ENCODE peak calls at places on chromosomes 11 and 22, in six cellular contexts. V is PC-3, D is left lung, R is esophagus muscularis mucosa, F is heart left ventricle, X is IMR-90. Z is an unnamed sample.

GRCh38 chr11:62124186-62125113 is 639 bp downstream of the INCENP start:
- DNase-seq in V (peak; percentile 46), D (no peak), R (no peak), F (no peak), X (peak; percentile 52), Z (peak; percentile 37)

GRCh38 chr11:126061707-126062678 is 673 bp downstream of the CDON start:
- DNase-seq in V (peak; percentile 79), D (peak; percentile 83), R (no peak), F (peak; percentile 69), X (peak; percentile 5), Z (peak; percentile 50)

GRCh38 chr11:92751594-92751993 is 217.9 kb upstream of the MTNR1B start:
- DNase-seq in V (no peak), D (no peak), R (no peak), F (no peak), X (no peak), Z (peak; percentile 17)

GRCh38 chr11:56188602-56189001 is 12.2 kb downstream of the OR5J2 start:
- DNase-seq in V (no peak), D (no peak), R (no peak), F (no peak), X (no peak), Z (no peak)

GRCh38 chr11:62402226-62402625 is 16.6 kb upstream of the SCGB1A1 start:
- DNase-seq in V (no peak), D (peak; percentile 84), R (no peak), F (no peak), X (no peak), Z (peak; percentile 41)

GRCh38 chr22:28769394-28770085 is 3.0 kb upstream of the CCDC117 start:
- DNase-seq in V (no peak), D (no peak), R (no peak), F (no peak), X (no peak), Z (no peak)

GRCh38 chr11:71200172-71200716 is 52.1 kb downstream of the SHANK2 start:
- DNase-seq in V (peak; percentile 72), D (no peak), R (no peak), F (no peak), X (no peak), Z (no peak)

GRCh38 chr11:72191961-72192381 is at the start of gene FOLR1:
- DNase-seq in V (peak; percentile 44), D (no peak), R (no peak), F (no peak), X (no peak), Z (no peak)

GRCh38 chr11:64409278-64409677 is 50.3 kb downstream of the RPS6KA4 start:
- DNase-seq in V (no peak), D (no peak), R (no peak), F (no peak), X (no peak), Z (no peak)

GRCh38 chr11:94938399-94939055 is 34.8 kb downstream of the CWC15 start:
- DNase-seq in V (peak; percentile 6), D (no peak), R (peak; percentile 94), F (peak; percentile 82), X (peak; percentile 92), Z (no peak)

GRCh38 chr11:120660024-120660565 is 148.5 kb downstream of the GRIK4 start:
- DNase-seq in V (peak; percentile 55), D (no peak), R (no peak), F (no peak), X (peak; percentile 36), Z (no peak)

GRCh38 chr11:128582496-128583366 is 4.6 kb downstream of the ETS1 start:
- DNase-seq in V (peak; percentile 97), D (no peak), R (no peak), F (no peak), X (peak; percentile 98), Z (peak; percentile 26)

GRCh38 chr22:41799486-41800347 is 762 bp upstream of the CCDC134 start:
- DNase-seq in V (no peak), D (peak; percentile 86), R (no peak), F (peak; percentile 69), X (no peak), Z (peak; percentile 49)

GRCh38 chr11:102771351-102771750 is 9.1 kb downstream of the MMP10 start:
- DNase-seq in V (peak; percentile 67), D (no peak), R (no peak), F (no peak), X (peak; percentile 22), Z (no peak)

GRCh38 chr22:37634505-37635002 is 4.9 kb upstream of the SH3BP1 start:
- DNase-seq in V (no peak), D (no peak), R (no peak), F (no peak), X (no peak), Z (no peak)

GRCh38 chr11:17610402-17610894 is 63.4 kb downstream of the OTOG start:
- DNase-seq in V (no peak), D (no peak), R (peak; percentile 88), F (peak; percentile 55), X (no peak), Z (no peak)

GRCh38 chr22:24496661-24497060 is 1.5 kb downstream of the UPB1 start:
- DNase-seq in V (no peak), D (no peak), R (no peak), F (no peak), X (no peak), Z (no peak)

GRCh38 chr22:23548501-23549197 is 31.4 kb downstream of the IGLL1 start:
- DNase-seq in V (no peak), D (peak; percentile 23), R (no peak), F (no peak), X (no peak), Z (peak; percentile 35)

GRCh38 chr22:32080904-32081303 is 37.8 kb downstream of the SLC5A1 start:
- DNase-seq in V (peak; percentile 60), D (no peak), R (peak; percentile 68), F (no peak), X (peak; percentile 47), Z (peak; percentile 28)

GRCh38 chr11:116421529-116422185 is 351.1 kb downstream of the BUD13 start:
- DNase-seq in V (no peak), D (no peak), R (no peak), F (no peak), X (no peak), Z (no peak)

GRCh38 chr11:31761636-31762035 is 49.5 kb downstream of the PAX6 start:
- DNase-seq in V (no peak), D (no peak), R (no peak), F (no peak), X (no peak), Z (no peak)

GRCh38 chr22:39559456-39560105 is 11.0 kb upstream of the CACNA1I start:
- DNase-seq in V (peak; percentile 50), D (no peak), R (no peak), F (no peak), X (no peak), Z (no peak)

GRCh38 chr11:45920531-45921477 is 1.7 kb upstream of the LARGE2 start:
- DNase-seq in V (no peak), D (peak; percentile 1), R (no peak), F (peak; percentile 18), X (no peak), Z (peak; percentile 14)

GRCh38 chr22:33057363-33057995 is 702 bp downstream of the SYN3 start:
- DNase-seq in V (no peak), D (no peak), R (no peak), F (no peak), X (no peak), Z (no peak)

GRCh38 chr11:96260067-96260511 is 82.9 kb downstream of the MAML2 start:
- DNase-seq in V (peak; percentile 32), D (no peak), R (no peak), F (no peak), X (no peak), Z (no peak)

GRCh38 chr22:19855504-19856409 is 1.1 kb upstream of the GNB1L start:
- DNase-seq in V (peak; percentile 62), D (no peak), R (peak; percentile 92), F (peak; percentile 75), X (peak; percentile 35), Z (peak; percentile 87)

GRCh38 chr22:50399751-50400331 is 56.7 kb downstream of the PPP6R2 start:
- DNase-seq in V (no peak), D (peak; percentile 86), R (no peak), F (peak; percentile 68), X (no peak), Z (no peak)

GRCh38 chr22:26038365-26038764 is 130.9 kb upstream of the SEZ6L start:
- DNase-seq in V (no peak), D (no peak), R (no peak), F (no peak), X (no peak), Z (no peak)

GRCh38 chr22:26031641-26032040 is 137.6 kb upstream of the SEZ6L start:
- DNase-seq in V (no peak), D (no peak), R (no peak), F (no peak), X (no peak), Z (no peak)

GRCh38 chr22:26033586-26033985 is 135.7 kb upstream of the SEZ6L start:
- DNase-seq in V (no peak), D (no peak), R (no peak), F (no peak), X (no peak), Z (no peak)

GRCh38 chr22:26035523-26035922 is 133.7 kb upstream of the SEZ6L start:
- DNase-seq in V (no peak), D (no peak), R (no peak), F (no peak), X (no peak), Z (no peak)

DNA sequence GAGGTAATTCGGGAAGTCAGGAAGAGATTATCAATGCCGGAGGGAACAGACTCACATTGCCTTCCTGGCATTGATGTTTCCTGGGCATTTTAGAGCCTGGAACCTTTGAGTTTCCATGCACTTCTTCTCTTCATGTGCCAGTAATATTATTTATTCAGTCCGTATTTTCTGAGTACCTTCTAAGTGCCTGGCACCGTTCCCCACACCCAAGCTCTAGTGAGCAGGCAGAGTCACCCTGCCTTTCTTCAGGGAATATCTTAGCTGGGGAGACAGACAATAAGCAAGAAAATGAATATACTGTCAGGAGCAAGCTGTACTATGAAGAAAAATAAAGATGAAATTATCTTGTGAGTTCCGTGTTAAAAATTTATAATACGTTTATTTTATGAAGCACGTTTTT is 136.2 kb upstream of the SEZ6L start:
- DNase-seq in V (no peak), D (no peak), R (no peak), F (no peak), X (no peak), Z (no peak)
- TF ChIP-seq CTCF in V (no peak), D (no peak), R (no peak), F (no peak), X (no peak), Z (no peak)

GRCh38 chr11:30049214-30049613 is 32.4 kb upstream of the KCNA4 start:
- DNase-seq in V (no peak), D (no peak), R (no peak), F (no peak), X (no peak), Z (no peak)
- H3K4me1 ChIP-seq in V (no peaks in the 10 kb centered on the region), D (no peaks in the 10 kb centered on the region), R (no peaks in the 10 kb centered on the region), F (no peaks in the 10 kb centered on the region), X (no peaks in the 10 kb centered on the region), Z (no peaks in the 10 kb centered on the region)

GRCh38 chr11:37525336-37525735 is 927.3 kb upstream of the RAG2 start:
- DNase-seq in V (peak; percentile 42), D (no peak), R (no peak), F (no peak), X (peak; percentile 38), Z (no peak)
- TF ChIP-seq CTCF in V (peak; percentile 61), D (no peak), R (no peak), F (no peak), X (peak; percentile 52), Z (no peak)

DNA sequence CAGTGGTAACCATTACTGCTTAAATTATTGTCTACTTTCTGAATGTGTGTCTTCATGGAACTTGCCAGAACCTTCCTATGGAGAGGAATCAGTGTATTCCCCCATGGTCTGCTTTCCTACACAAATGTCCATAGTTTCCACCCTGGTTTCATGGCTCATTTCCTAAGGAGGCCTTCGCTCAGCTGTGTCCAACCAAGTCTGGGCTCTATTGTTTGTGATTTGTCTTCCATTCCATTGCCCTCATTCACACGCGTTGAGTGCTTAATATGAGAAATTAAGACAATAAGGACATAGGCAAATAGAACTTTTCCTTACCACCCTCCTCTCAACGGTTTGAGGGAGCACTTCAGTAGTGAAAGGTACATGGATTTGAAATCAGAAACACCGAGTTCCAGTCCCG is 510.6 kb downstream of the NTM start:
- DNase-seq in V (no peak), D (no peak), R (no peak), F (no peak), X (no peak), Z (no peak)
- H3K4me1 ChIP-seq in V (peaks cover 6% of the 10 kb centered on the region), D (no peaks in the 10 kb centered on the region), R (peaks cover 6% of the 10 kb centered on the region), F (no peaks in the 10 kb centered on the region), X (no peaks in the 10 kb centered on the region), Z (no peaks in the 10 kb centered on the region)

Z was measured in pancreas.